ENCODE peak calls at places on chromosomes 12 and 14, in six cellular contexts. X is HepG2, K is GM23248, H is neural progenitor cell, L is mammary epithelial cell, J is IMR-90. G is an unnamed sample.

GRCh38 chr14:45810152-45810872 is 557.3 kb upstream of the MIS18BP1 start:
- DNase-seq in X (no peak), K (no peak), H (peak; percentile 31), L (no peak), J (no peak), G (no peak)

GRCh38 chr12:989751-990278 is 1.2 kb upstream of the ERC1 start:
- DNase-seq in X (peak; percentile 66), K (peak; percentile 88), H (peak; percentile 46), L (peak; percentile 55), J (peak; percentile 81), G (peak; percentile 81)

GRCh38 chr12:118102070-118102469 is 1.7 kb downstream of the VSIG10 start:
- DNase-seq in X (peak; percentile 39), K (peak; percentile 31), H (no peak), L (peak; percentile 77), J (peak; percentile 8), G (peak; percentile 33)

GRCh38 chr14:102264355-102264754 is 40.6 kb downstream of the MOK start:
- DNase-seq in X (no peak), K (no peak), H (no peak), L (no peak), J (no peak), G (no peak)

GRCh38 chr12:2575245-2575644 is 219.5 kb upstream of the FKBP4 start:
- DNase-seq in X (no peak), K (no peak), H (no peak), L (no peak), J (no peak), G (no peak)

GRCh38 chr12:79400481-79400880 is 290.3 kb downstream of the PAWR start:
- DNase-seq in X (no peak), K (no peak), H (no peak), L (no peak), J (no peak), G (no peak)

GRCh38 chr14:76465651-76466050 is 89.7 kb downstream of the ESRRB start:
- DNase-seq in X (no peak), K (no peak), H (no peak), L (no peak), J (no peak), G (no peak)

GRCh38 chr12:52434760-52435530 is 774 bp upstream of the KRT75 start:
- DNase-seq in X (no peak), K (peak; percentile 29), H (no peak), L (peak; percentile 90), J (peak; percentile 4), G (no peak)

GRCh38 chr12:114447274-114447716 is 41.4 kb upstream of the TBX5 start:
- DNase-seq in X (no peak), K (no peak), H (peak; percentile 58), L (no peak), J (no peak), G (no peak)

GRCh38 chr12:13223941-13224340 is 27.4 kb downstream of the EMP1 start:
- DNase-seq in X (no peak), K (peak; percentile 56), H (no peak), L (no peak), J (peak; percentile 52), G (peak; percentile 77)

GRCh38 chr12:21472197-21472596 is 29.2 kb downstream of the RECQL start:
- DNase-seq in X (no peak), K (no peak), H (no peak), L (no peak), J (no peak), G (no peak)

GRCh38 chr14:95896628-95897027 is 20.0 kb downstream of the TUNAR start:
- DNase-seq in X (no peak), K (no peak), H (no peak), L (no peak), J (no peak), G (no peak)

GRCh38 chr12:93314177-93314497 is 63.6 kb upstream of the NUDT4 start:
- DNase-seq in X (no peak), K (no peak), H (no peak), L (no peak), J (no peak), G (no peak)

DNA sequence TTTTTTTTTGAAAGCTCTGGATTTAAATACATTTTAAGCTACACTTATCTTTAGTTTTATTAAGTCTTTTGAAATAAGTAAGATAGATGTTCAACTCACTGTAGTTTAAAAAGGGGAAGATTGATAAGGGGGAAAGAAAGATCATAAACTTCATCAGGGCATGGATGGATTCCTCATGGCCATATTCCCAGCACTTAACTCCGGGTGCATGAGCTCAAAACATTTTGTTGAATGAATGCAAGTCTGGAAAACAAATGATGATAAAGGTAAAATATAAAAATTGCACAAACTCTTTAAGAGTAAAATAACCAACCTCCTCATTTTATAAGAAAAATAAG is 4.3 kb upstream of the IGF1 start:
- DNase-seq in X (no peak), K (no peak), H (no peak), L (no peak), J (no peak), G (no peak)
- H3K9ac ChIP-seq in X (no peak overlapping the region), K (peak overlapping the region; percentile 66), H (no peak overlapping the region), L (no peak overlapping the region), J (no peak overlapping the region), G (no peak overlapping the region)

GRCh38 chr14:70555890-70556289 is 21.1 kb upstream of the ADAM20 start:
- DNase-seq in X (no peak), K (peak; percentile 55), H (no peak), L (peak; percentile 63), J (peak; percentile 25), G (peak; percentile 8)
- H3K4me3 ChIP-seq in X (no peak overlapping the region), K (peak overlapping the region; percentile 48), H (no peak overlapping the region), L (no peak overlapping the region), J (peak overlapping the region; percentile 13), G (no peak overlapping the region)

GRCh38 chr14:105427893-105428485 is 8.4 kb downstream of the MTA1 start:
- DNase-seq in X (no peak), K (no peak), H (no peak), L (no peak), J (no peak), G (no peak)
- H4K20me1 ChIP-seq in X (peaks cover 3% of the 10 kb centered on the region), K (no peaks in the 10 kb centered on the region), H (peaks cover 71% of the 10 kb centered on the region), L (peaks cover 5% of the 10 kb centered on the region), J (peaks cover 81% of the 10 kb centered on the region), G (no peaks in the 10 kb centered on the region)

DNA sequence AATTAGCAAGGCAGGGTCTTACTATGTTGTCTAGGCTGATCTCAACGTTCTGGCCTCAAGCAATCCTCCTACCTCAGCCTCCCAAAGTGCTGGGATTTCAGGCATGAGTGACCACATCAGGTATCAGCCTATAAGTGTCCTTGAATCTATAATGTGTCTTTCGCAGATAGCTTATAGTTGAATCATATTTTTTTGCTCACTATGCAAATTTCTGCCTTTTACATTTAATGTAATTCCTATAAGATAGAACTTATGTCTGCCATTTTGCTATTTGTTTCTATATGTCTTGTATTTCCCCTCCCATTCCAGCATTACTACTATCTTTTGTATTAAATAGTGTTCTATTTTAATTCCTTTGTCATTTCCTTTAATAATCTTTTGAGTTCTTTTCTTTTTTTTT is 10.5 kb upstream of the ATF7 start:
- DNase-seq in X (no peak), K (no peak), H (no peak), L (no peak), J (no peak), G (no peak)
- H3K9ac ChIP-seq in X (no peak overlapping the region), K (no peak overlapping the region), H (no peak overlapping the region), L (no peak overlapping the region), J (no peak overlapping the region), G (no peak overlapping the region)

GRCh38 chr14:67940476-67940875 is 120.9 kb downstream of the RAD51B start:
- DNase-seq in X (peak; percentile 27), K (peak; percentile 50), H (no peak), L (no peak), J (peak; percentile 36), G (peak; percentile 90)

GRCh38 chr14:67942311-67942710 is 122.7 kb downstream of the RAD51B start:
- DNase-seq in X (no peak), K (peak; percentile 24), H (no peak), L (no peak), J (peak; percentile 33), G (peak; percentile 83)

GRCh38 chr14:67943947-67944346 is 124.4 kb downstream of the RAD51B start:
- DNase-seq in X (peak; percentile 73), K (peak; percentile 88), H (peak; percentile 92), L (peak; percentile 61), J (peak; percentile 87), G (peak; percentile 92)

GRCh38 chr14:67940894-67941455 is 121.4 kb downstream of the RAD51B start:
- DNase-seq in X (no peak), K (peak; percentile 73), H (peak; percentile 44), L (peak; percentile 57), J (peak; percentile 83), G (peak; percentile 95)

GRCh38 chr14:67941456-67942018 is 122.0 kb downstream of the RAD51B start:
- DNase-seq in X (peak; percentile 26), K (peak; percentile 42), H (peak; percentile 49), L (no peak), J (peak; percentile 38), G (peak; percentile 45)
- H3K4me3 ChIP-seq in X (no peak overlapping the region), K (peak overlapping the region; percentile 43), H (peak overlapping the region; percentile 21), L (no peak overlapping the region), J (no peak overlapping the region), G (no peak overlapping the region)

GRCh38 chr12:120241561-120242274 is 23.8 kb downstream of the PXN start:
- DNase-seq in X (no peak), K (no peak), H (no peak), L (peak; percentile 77), J (no peak), G (no peak)

GRCh38 chr12:120240495-120240833 is 25.1 kb downstream of the PXN start:
- DNase-seq in X (no peak), K (no peak), H (no peak), L (no peak), J (no peak), G (no peak)

GRCh38 chr12:120242275-120242799 is 23.2 kb downstream of the PXN start:
- DNase-seq in X (no peak), K (no peak), H (no peak), L (no peak), J (no peak), G (no peak)

GRCh38 chr12:120239776-120240494 is 25.6 kb downstream of the PXN start:
- DNase-seq in X (no peak), K (no peak), H (no peak), L (no peak), J (no peak), G (no peak)

GRCh38 chr12:120242971-120243699 is 22.4 kb downstream of the PXN start:
- DNase-seq in X (no peak), K (no peak), H (no peak), L (no peak), J (no peak), G (no peak)
- H4K20me1 ChIP-seq in X (peaks cover 8% of the 10 kb centered on the region), K (no peaks in the 10 kb centered on the region), H (peaks cover 66% of the 10 kb centered on the region), L (no peaks in the 10 kb centered on the region), J (peaks cover 71% of the 10 kb centered on the region), G (no peaks in the 10 kb centered on the region)

GRCh38 chr14:24240110-24240918 is 2.1 kb downstream of the TINF2 start:
- DNase-seq in X (no peak), K (no peak), H (no peak), L (no peak), J (no peak), G (no peak)
- H3K9ac ChIP-seq in X (no peak overlapping the region), K (peak overlapping the region; percentile 91), H (no peak overlapping the region), L (no peak overlapping the region), J (no peak overlapping the region), G (no peak overlapping the region)

G was measured in fibroblast of lung.